ENCODE peak calls at places on chromosomes 7 and 10, in eight cellular contexts. S, G, I, Y, E, H, Z and D are unnamed samples.

GRCh38 chr10:74437822-74438221 is 286.8 kb downstream of the ADK start:
- DNase-seq in S (no peak), G (no peak), I (no peak), Y (no peak), E (no peak), H (peak), Z (no peak), D (no peak)

GRCh38 chr10:50473756-50474155 is 150.0 kb downstream of the SGMS1 start:
- DNase-seq in S (no peak), G (no peak), I (no peak), Y (no peak), E (no peak), H (no peak), Z (no peak), D (no peak)

GRCh38 chr10:103192089-103192450 is 1.0 kb downstream of the NT5C2 start:
- DNase-seq in S (no peak), G (no peak), I (no peak), Y (no peak), E (no peak), H (no peak), Z (no peak), D (no peak)

GRCh38 chr10:29535012-29535777 is 99.6 kb downstream of the SVIL start:
- DNase-seq in S (no peak), G (no peak), I (no peak), Y (no peak), E (no peak), H (no peak), Z (no peak), D (no peak)

GRCh38 chr7:139232893-139233292 is 1.9 kb downstream of the UBN2 start:
- DNase-seq in S (no peak), G (no peak), I (no peak), Y (no peak), E (no peak), H (peak), Z (no peak), D (no peak)

GRCh38 chr7:142420554-142421362 is 162.9 kb upstream of the PRSS58 start:
- DNase-seq in S (peak), G (no peak), I (no peak), Y (no peak), E (no peak), H (peak), Z (no peak), D (no peak)

GRCh38 chr7:99505324-99505662 is 831 bp downstream of the ZKSCAN5 start:
- DNase-seq in S (no peak), G (no peak), I (no peak), Y (no peak), E (no peak), H (no peak), Z (no peak), D (no peak)

GRCh38 chr10:132417249-132417878 is 20.4 kb downstream of the PWWP2B start:
- DNase-seq in S (no peak), G (no peak), I (no peak), Y (peak), E (no peak), H (no peak), Z (no peak), D (no peak)

GRCh38 chr7:53835301-53835700 is 706.9 kb upstream of the VSTM2A start:
- DNase-seq in S (no peak), G (no peak), I (no peak), Y (no peak), E (no peak), H (no peak), Z (no peak), D (no peak)

GRCh38 chr7:140734729-140735128 is 38.2 kb downstream of the NDUFB2 start:
- DNase-seq in S (no peak), G (no peak), I (no peak), Y (no peak), E (no peak), H (no peak), Z (no peak), D (no peak)

GRCh38 chr7:141558544-141559183 is 7.5 kb downstream of the AGK start:
- DNase-seq in S (no peak), G (no peak), I (no peak), Y (peak), E (no peak), H (peak), Z (no peak), D (no peak)

GRCh38 chr10:91034494-91035157 is 113.7 kb upstream of the ANKRD1 start:
- DNase-seq in S (no peak), G (no peak), I (no peak), Y (peak), E (no peak), H (peak), Z (no peak), D (no peak)

GRCh38 chr7:79386688-79387422 is 66.6 kb downstream of the MAGI2 start:
- DNase-seq in S (no peak), G (no peak), I (no peak), Y (no peak), E (no peak), H (peak), Z (no peak), D (no peak)

GRCh38 chr10:132411561-132412253 is 14.7 kb downstream of the PWWP2B start:
- DNase-seq in S (no peak), G (no peak), I (no peak), Y (no peak), E (no peak), H (no peak), Z (no peak), D (no peak)

GRCh38 chr10:88456730-88457129 is 126.4 kb downstream of the RNLS start:
- DNase-seq in S (no peak), G (no peak), I (no peak), Y (peak), E (no peak), H (peak), Z (no peak), D (no peak)

GRCh38 chr7:100632951-100633717 is 8.2 kb downstream of the TFR2 start:
- DNase-seq in S (peak), G (peak), I (peak), Y (peak), E (peak), H (no peak), Z (peak), D (peak)

GRCh38 chr10:16967866-16968721 is 150.9 kb upstream of the RSU1 start:
- DNase-seq in S (no peak), G (no peak), I (no peak), Y (no peak), E (no peak), H (peak), Z (no peak), D (no peak)

GRCh38 chr10:21517983-21518628 is 7.4 kb downstream of the SKIDA1 start:
- DNase-seq in S (peak), G (no peak), I (no peak), Y (no peak), E (no peak), H (no peak), Z (no peak), D (no peak)

GRCh38 chr7:109879429-109879828 is 1211.5 kb upstream of the LRRN3 start:
- DNase-seq in S (peak), G (no peak), I (no peak), Y (no peak), E (no peak), H (no peak), Z (no peak), D (no peak)

GRCh38 chr10:122525788-122526187 is 34.8 kb upstream of the DMBT1 start:
- DNase-seq in S (no peak), G (no peak), I (no peak), Y (no peak), E (no peak), H (peak), Z (no peak), D (no peak)

GRCh38 chr7:6028563-6028962 is 2.6 kb upstream of the ANKRD61 start:
- DNase-seq in S (no peak), G (no peak), I (no peak), Y (no peak), E (no peak), H (no peak), Z (no peak), D (no peak)

GRCh38 chr7:130305677-130306076 is 12.7 kb downstream of the CPA4 start:
- DNase-seq in S (no peak), G (no peak), I (no peak), Y (no peak), E (no peak), H (no peak), Z (no peak), D (no peak)

GRCh38 chr7:2299131-2299829 is 15.0 kb downstream of the SNX8 start:
- DNase-seq in S (no peak), G (no peak), I (peak), Y (no peak), E (no peak), H (no peak), Z (peak), D (no peak)

GRCh38 chr7:134710511-134710853 is 63.8 kb downstream of the BPGM start:
- DNase-seq in S (no peak), G (no peak), I (no peak), Y (no peak), E (no peak), H (no peak), Z (no peak), D (no peak)

GRCh38 chr7:29177963-29178612 is 16.5 kb upstream of the CHN2 start:
- DNase-seq in S (no peak), G (no peak), I (no peak), Y (peak), E (no peak), H (no peak), Z (no peak), D (no peak)

GRCh38 chr7:51084121-51084520 is 232.5 kb downstream of the COBL start:
- DNase-seq in S (no peak), G (no peak), I (no peak), Y (no peak), E (no peak), H (no peak), Z (no peak), D (no peak)

GRCh38 chr10:84543077-84543476 is 214.7 kb downstream of the CCSER2 start:
- DNase-seq in S (no peak), G (no peak), I (no peak), Y (no peak), E (no peak), H (no peak), Z (no peak), D (no peak)